ENCODE peak calls at places on chromosomes 11 and 22, in six cellular contexts. D, E, B, K, V and W are unnamed samples.

GRCh38 chr11:468036-468435 is 18.0 kb downstream of the PTDSS2 start:
- DNase-seq in D (no peak), E (no peak), B (no peak), K (no peak), V (no peak), W (no peak)

GRCh38 chr11:65786786-65787636 is at the start of gene OVOL1:
- DNase-seq in D (no peak), E (no peak), B (peak; percentile 91), K (no peak), V (peak; percentile 88), W (no peak)

GRCh38 chr11:13126430-13126829 is 117.3 kb downstream of the RASSF10 start:
- DNase-seq in D (no peak), E (peak; percentile 96), B (no peak), K (peak; percentile 83), V (no peak), W (no peak)

GRCh38 chr11:10934293-10934850 is 76.5 kb upstream of the ZBED5 start:
- DNase-seq in D (no peak), E (no peak), B (peak; percentile 50), K (no peak), V (no peak), W (no peak)

GRCh38 chr22:37218399-37218770 is 6.1 kb upstream of the SSTR3 start:
- DNase-seq in D (no peak), E (no peak), B (no peak), K (no peak), V (no peak), W (no peak)

GRCh38 chr22:36816635-36817428 is at the start of gene PVALB:
- DNase-seq in D (peak; percentile 24), E (peak; percentile 51), B (peak; percentile 40), K (peak; percentile 42), V (peak; percentile 79), W (no peak)

GRCh38 chr11:82174610-82175009 is 559.1 kb downstream of the FAM181B start:
- DNase-seq in D (no peak), E (no peak), B (no peak), K (no peak), V (no peak), W (no peak)

GRCh38 chr11:29279716-29280115 is 737.1 kb downstream of the KCNA4 start:
- DNase-seq in D (no peak), E (no peak), B (no peak), K (no peak), V (no peak), W (no peak)

GRCh38 chr11:125591659-125592304 is 870 bp upstream of the STT3A start:
- DNase-seq in D (peak; percentile 13), E (peak; percentile 41), B (peak; percentile 66), K (peak; percentile 22), V (peak; percentile 68), W (no peak)

GRCh38 chr11:2467695-2468055 is 22.9 kb downstream of the KCNQ1 start:
- DNase-seq in D (no peak), E (no peak), B (no peak), K (no peak), V (no peak), W (no peak)